ENCODE peak calls at places on chromosomes 4 and X, in nine cellular contexts. I, H, Z, C, V, M, O, B and F are unnamed samples.

GRCh38 chr4:52850406-52851119 is 11.6 kb upstream of the RASL11B start:
- DNase-seq in I (no peak), H (no peak), Z (no peak), C (no peak), V (no peak), M (peak), O (no peak), B (no peak), F (no peak)

GRCh38 chr4:56641494-56642051 is 39.5 kb downstream of the HOPX start:
- DNase-seq in I (no peak), H (no peak), Z (no peak), C (no peak), V (peak), M (peak), O (peak), B (no peak), F (no peak)

GRCh38 chrX:45699158-45699557 is 498.5 kb upstream of the DIPK2B start:
- DNase-seq in I (no peak), H (no peak), Z (no peak), C (no peak), V (no peak), M (no peak), O (peak), B (no peak), F (no peak)

GRCh38 chrX:85084770-85085393 is 81.2 kb downstream of the APOOL start:
- DNase-seq in I (peak), H (peak), Z (no peak), C (peak), V (peak), M (peak), O (peak), B (peak), F (peak)

GRCh38 chrX:155053656-155054055 is 17.3 kb downstream of the CMC4 start:
- DNase-seq in I (no peak), H (no peak), Z (no peak), C (no peak), V (no peak), M (no peak), O (no peak), B (no peak), F (no peak)

GRCh38 chr4:140137654-140138053 is 16.3 kb downstream of the MAML3 start:
- DNase-seq in I (no peak), H (no peak), Z (no peak), C (no peak), V (no peak), M (peak), O (peak), B (peak), F (no peak)

GRCh38 chr4:173214231-173214630 is 45.6 kb downstream of the GALNT7 start:
- DNase-seq in I (no peak), H (no peak), Z (no peak), C (no peak), V (no peak), M (no peak), O (no peak), B (no peak), F (no peak)

GRCh38 chrX:124232523-124233201 is 99.8 kb upstream of the TEX13D start:
- DNase-seq in I (no peak), H (no peak), Z (no peak), C (no peak), V (no peak), M (no peak), O (no peak), B (no peak), F (no peak)

GRCh38 chr4:182929296-182929695 is 12.1 kb upstream of the DCTD start:
- DNase-seq in I (no peak), H (no peak), Z (no peak), C (no peak), V (no peak), M (no peak), O (peak), B (peak), F (no peak)

GRCh38 chr4:108119199-108119800 is 49.4 kb downstream of the LEF1 start:
- DNase-seq in I (no peak), H (no peak), Z (no peak), C (no peak), V (no peak), M (no peak), O (no peak), B (no peak), F (no peak)

GRCh38 chr4:123869517-123870282 is 473.1 kb downstream of the SPRY1 start:
- DNase-seq in I (no peak), H (no peak), Z (no peak), C (no peak), V (no peak), M (no peak), O (no peak), B (peak), F (no peak)